ENCODE peak calls at places on chromosome 3, in five cellular contexts. One of them, this sample, is unnamed.

GRCh38 chr3:141345528-141345927 is 22.8 kb upstream of the ZBTB38 start:
- DNase-seq in WTC11: no peak
- DNase-seq in cardiac muscle cell: no peak
- DNase-seq in mammary epithelial cell: no peak
- DNase-seq in tibial artery: no peak
- DNase-seq in this sample: no peak

GRCh38 chr3:141360888-141361598 is 7.3 kb upstream of the ZBTB38 start:
- DNase-seq in cardiac muscle cell: peak
- DNase-seq in WTC11: no peak
- DNase-seq in mammary epithelial cell: peak
- DNase-seq in tibial artery: no peak
- DNase-seq in this sample: no peak

GRCh38 chr3:8603115-8603710 is 41.4 kb downstream of the SSUH2 start:
- DNase-seq in mammary epithelial cell: no peak
- DNase-seq in cardiac muscle cell: no peak
- DNase-seq in WTC11: no peak
- DNase-seq in tibial artery: no peak
- DNase-seq in this sample: no peak

GRCh38 chr3:129534428-129535027 is 6.1 kb downstream of the RHO start:
- DNase-seq in mammary epithelial cell: no peak
- DNase-seq in tibial artery: no peak
- DNase-seq in cardiac muscle cell: no peak
- DNase-seq in WTC11: no peak
- DNase-seq in this sample: no peak

GRCh38 chr3:73719877-73720276 is 95.1 kb upstream of the PDZRN3 start:
- DNase-seq in cardiac muscle cell: peak
- DNase-seq in tibial artery: no peak
- DNase-seq in WTC11: no peak
- DNase-seq in mammary epithelial cell: no peak
- DNase-seq in this sample: no peak

GRCh38 chr3:76400141-76400540 is 614.8 kb upstream of the ZNF717 start:
- DNase-seq in cardiac muscle cell: no peak
- DNase-seq in mammary epithelial cell: no peak
- DNase-seq in tibial artery: no peak
- DNase-seq in WTC11: no peak
- DNase-seq in this sample: no peak

GRCh38 chr3:73815966-73816365 is 191.2 kb upstream of the PDZRN3 start:
- DNase-seq in cardiac muscle cell: no peak
- DNase-seq in tibial artery: no peak
- DNase-seq in mammary epithelial cell: peak
- DNase-seq in WTC11: no peak
- DNase-seq in this sample: no peak

GRCh38 chr3:124832782-124833709 is 54.1 kb downstream of the ITGB5 start:
- DNase-seq in mammary epithelial cell: no peak
- DNase-seq in WTC11: no peak
- DNase-seq in cardiac muscle cell: peak
- DNase-seq in tibial artery: no peak
- DNase-seq in this sample: no peak

GRCh38 chr3:171679011-171679492 is 131.2 kb downstream of the PLD1 start:
- DNase-seq in WTC11: no peak
- DNase-seq in mammary epithelial cell: no peak
- DNase-seq in tibial artery: no peak
- DNase-seq in cardiac muscle cell: no peak
- DNase-seq in this sample: no peak

GRCh38 chr3:55165278-55165677 is 237.4 kb upstream of the LRTM1 start:
- DNase-seq in WTC11: no peak
- DNase-seq in tibial artery: no peak
- DNase-seq in cardiac muscle cell: no peak
- DNase-seq in mammary epithelial cell: no peak
- DNase-seq in this sample: no peak

GRCh38 chr3:43852066-43852465 is 161.3 kb downstream of the ABHD5 start:
- DNase-seq in WTC11: no peak
- DNase-seq in cardiac muscle cell: no peak
- DNase-seq in tibial artery: no peak
- DNase-seq in mammary epithelial cell: no peak
- DNase-seq in this sample: no peak

GRCh38 chr3:102090646-102091045 is 241.3 kb downstream of the NFKBIZ start:
- DNase-seq in cardiac muscle cell: no peak
- DNase-seq in tibial artery: no peak
- DNase-seq in WTC11: no peak
- DNase-seq in mammary epithelial cell: no peak
- DNase-seq in this sample: no peak

GRCh38 chr3:141812091-141812490 is 48.9 kb downstream of the GRK7 start:
- DNase-seq in mammary epithelial cell: no peak
- DNase-seq in cardiac muscle cell: no peak
- DNase-seq in WTC11: no peak
- DNase-seq in tibial artery: no peak
- DNase-seq in this sample: no peak

GRCh38 chr3:59605318-59605717 is 555.5 kb upstream of the CFAP20DC start:
- DNase-seq in tibial artery: no peak
- DNase-seq in cardiac muscle cell: no peak
- DNase-seq in WTC11: no peak
- DNase-seq in mammary epithelial cell: no peak
- DNase-seq in this sample: no peak

GRCh38 chr3:143408771-143409170 is 289.2 kb downstream of the CHST2 start:
- DNase-seq in tibial artery: no peak
- DNase-seq in mammary epithelial cell: no peak
- DNase-seq in cardiac muscle cell: no peak
- DNase-seq in WTC11: peak
- DNase-seq in this sample: no peak

GRCh38 chr3:61926913-61927312 is 365.5 kb downstream of the PTPRG start:
- DNase-seq in WTC11: no peak
- DNase-seq in cardiac muscle cell: peak
- DNase-seq in mammary epithelial cell: peak
- DNase-seq in tibial artery: no peak
- DNase-seq in this sample: no peak

GRCh38 chr3:115937054-115937453 is 313.7 kb downstream of the GAP43 start:
- DNase-seq in WTC11: no peak
- DNase-seq in cardiac muscle cell: no peak
- DNase-seq in tibial artery: no peak
- DNase-seq in mammary epithelial cell: no peak
- DNase-seq in this sample: no peak

GRCh38 chr3:65551945-65552344 is 486.8 kb downstream of the MAGI1 start:
- DNase-seq in WTC11: no peak
- DNase-seq in tibial artery: no peak
- DNase-seq in cardiac muscle cell: no peak
- DNase-seq in mammary epithelial cell: no peak
- DNase-seq in this sample: no peak

GRCh38 chr3:172853911-172854648 is 103.6 kb downstream of the ECT2 start:
- DNase-seq in tibial artery: no peak
- DNase-seq in WTC11: peak
- DNase-seq in mammary epithelial cell: no peak
- DNase-seq in cardiac muscle cell: no peak
- DNase-seq in this sample: no peak

GRCh38 chr3:165204445-165204844 is 8.3 kb upstream of the SLITRK3 start:
- DNase-seq in WTC11: no peak
- DNase-seq in mammary epithelial cell: no peak
- DNase-seq in cardiac muscle cell: no peak
- DNase-seq in tibial artery: no peak
- DNase-seq in this sample: no peak

GRCh38 chr3:165210132-165210531 is 13.9 kb upstream of the SLITRK3 start:
- DNase-seq in WTC11: no peak
- DNase-seq in mammary epithelial cell: no peak
- DNase-seq in cardiac muscle cell: no peak
- DNase-seq in tibial artery: no peak
- DNase-seq in this sample: no peak

GRCh38 chr3:165202995-165203394 is 6.8 kb upstream of the SLITRK3 start:
- DNase-seq in cardiac muscle cell: no peak
- DNase-seq in WTC11: no peak
- DNase-seq in mammary epithelial cell: no peak
- DNase-seq in tibial artery: no peak
- DNase-seq in this sample: no peak

GRCh38 chr3:165210727-165211126 is 14.5 kb upstream of the SLITRK3 start:
- DNase-seq in WTC11: no peak
- DNase-seq in mammary epithelial cell: no peak
- DNase-seq in tibial artery: no peak
- DNase-seq in cardiac muscle cell: no peak
- DNase-seq in this sample: no peak

GRCh38 chr3:165206454-165207266 is 10.5 kb upstream of the SLITRK3 start:
- DNase-seq in tibial artery: peak
- DNase-seq in cardiac muscle cell: peak
- DNase-seq in mammary epithelial cell: peak
- DNase-seq in WTC11: peak
- DNase-seq in this sample: peak
- TF ChIP-seq CTCF in tibial artery: peak
- TF ChIP-seq CTCF in cardiac muscle cell: peak
- TF ChIP-seq CTCF in mammary epithelial cell: peak
- TF ChIP-seq CTCF in WTC11: peak
- TF ChIP-seq CTCF in this sample: peak

GRCh38 chr3:150703756-150704344 is at the start of gene ERICH6:
- DNase-seq in tibial artery: peak
- DNase-seq in cardiac muscle cell: peak
- DNase-seq in mammary epithelial cell: peak
- DNase-seq in WTC11: peak
- DNase-seq in this sample: peak
- TF ChIP-seq CTCF in tibial artery: peak
- TF ChIP-seq CTCF in cardiac muscle cell: peak
- TF ChIP-seq CTCF in mammary epithelial cell: no peak
- TF ChIP-seq CTCF in WTC11: no peak
- TF ChIP-seq CTCF in this sample: peak

DNA sequence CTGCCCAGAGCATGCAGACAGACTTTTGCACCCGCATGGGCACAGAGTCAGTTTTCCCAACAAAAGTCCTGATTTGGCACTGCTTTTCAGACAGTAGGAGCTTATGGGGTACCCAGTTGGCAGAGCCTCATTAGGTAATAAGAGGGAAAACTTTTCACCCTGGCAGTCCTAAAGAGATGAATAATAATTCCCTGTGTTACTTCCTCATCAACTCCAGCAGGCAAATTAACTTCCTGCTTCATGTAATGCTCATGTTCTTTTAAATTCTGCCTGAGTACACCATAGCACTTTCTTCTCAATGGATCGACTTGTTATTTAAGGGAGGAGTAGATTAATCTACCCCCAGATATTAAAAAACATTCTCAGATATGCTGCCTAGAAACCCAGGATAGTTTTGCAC is 214.4 kb downstream of the KCNMB2 start:
- DNase-seq in tibial artery: no peak
- DNase-seq in mammary epithelial cell: no peak
- DNase-seq in WTC11: no peak
- DNase-seq in cardiac muscle cell: no peak
- DNase-seq in this sample: no peak
- TF ChIP-seq CTCF in tibial artery: no peak
- TF ChIP-seq CTCF in mammary epithelial cell: no peak
- TF ChIP-seq CTCF in WTC11: no peak
- TF ChIP-seq CTCF in cardiac muscle cell: no peak
- TF ChIP-seq CTCF in this sample: no peak

GRCh38 chr3:24521306-24522154 is 26.9 kb upstream of the THRB start:
- DNase-seq in tibial artery: peak
- DNase-seq in mammary epithelial cell: peak
- DNase-seq in cardiac muscle cell: peak
- DNase-seq in WTC11: peak
- DNase-seq in this sample: peak
- TF ChIP-seq CTCF in tibial artery: no peak
- TF ChIP-seq CTCF in mammary epithelial cell: no peak
- TF ChIP-seq CTCF in cardiac muscle cell: peak
- TF ChIP-seq CTCF in WTC11: no peak
- TF ChIP-seq CTCF in this sample: no peak

DNA sequence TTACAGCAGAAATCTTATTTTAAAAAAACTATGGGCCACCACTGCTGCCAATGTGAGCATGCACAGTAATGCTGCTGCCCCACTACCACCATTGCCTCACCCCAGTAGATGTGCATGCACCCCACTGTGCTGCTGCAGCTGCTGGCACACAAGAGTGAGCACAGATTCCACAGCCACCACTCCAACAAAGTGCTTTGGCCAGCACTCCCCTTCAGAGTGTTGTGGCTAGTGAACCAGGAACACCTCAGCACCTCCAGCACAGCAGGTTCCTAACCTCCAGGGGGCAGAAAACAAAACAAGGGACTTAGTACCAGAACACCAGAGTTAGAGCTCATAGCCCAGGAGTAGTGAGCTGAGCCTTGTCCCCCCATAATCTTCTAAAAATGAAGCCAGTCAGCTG is 629.6 kb downstream of the PYDC2 start:
- DNase-seq in mammary epithelial cell: no peak
- DNase-seq in WTC11: peak
- DNase-seq in tibial artery: no peak
- DNase-seq in cardiac muscle cell: no peak
- DNase-seq in this sample: no peak
- TF ChIP-seq CTCF in mammary epithelial cell: peak
- TF ChIP-seq CTCF in WTC11: no peak
- TF ChIP-seq CTCF in tibial artery: no peak
- TF ChIP-seq CTCF in cardiac muscle cell: no peak
- TF ChIP-seq CTCF in this sample: no peak

This sample was measured in neural crest cell.